ENCODE peak calls at places on chromosomes 16 and 17, in ten cellular contexts. One of them, this sample, is unnamed.
A peak's percentile ranks its signal among the peaks of the same experiment; 100 is the strongest.

GRCh38 chr17:36600477-36600876 is 906 bp upstream of the MRM1 start:
- DNase-seq in islet precursor cell: no peak
- DNase-seq in transverse colon: no peak
- DNase-seq in AG08396: no peak
- DNase-seq in tibial artery: no peak
- DNase-seq in cardiac muscle cell: no peak
- DNase-seq in iris pigment epithelial cell: no peak
- DNase-seq in NAMALWA: no peak
- DNase-seq in lung: no peak
- DNase-seq in GM04504: no peak
- DNase-seq in this sample: no peak

GRCh38 chr17:69424287-69425041 is 10.0 kb downstream of the MAP2K6 start:
- DNase-seq in lung: no peak
- DNase-seq in transverse colon: no peak
- DNase-seq in NAMALWA: no peak
- DNase-seq in AG08396: no peak
- DNase-seq in islet precursor cell: no peak
- DNase-seq in GM04504: no peak
- DNase-seq in cardiac muscle cell: no peak
- DNase-seq in iris pigment epithelial cell: no peak
- DNase-seq in tibial artery: no peak
- DNase-seq in this sample: no peak

GRCh38 chr16:22232277-22233049 is 26.4 kb downstream of the EEF2K start:
- DNase-seq in lung: peak; percentile 67
- DNase-seq in islet precursor cell: peak; percentile 69
- DNase-seq in tibial artery: no peak
- DNase-seq in NAMALWA: no peak
- DNase-seq in transverse colon: peak; percentile 94
- DNase-seq in cardiac muscle cell: no peak
- DNase-seq in iris pigment epithelial cell: peak; percentile 63
- DNase-seq in AG08396: no peak
- DNase-seq in GM04504: no peak
- DNase-seq in this sample: peak; percentile 95

GRCh38 chr16:58160855-58161254 is 31.7 kb upstream of the CFAP20 start:
- DNase-seq in lung: no peak
- DNase-seq in cardiac muscle cell: peak; percentile 86
- DNase-seq in transverse colon: no peak
- DNase-seq in iris pigment epithelial cell: peak; percentile 7
- DNase-seq in islet precursor cell: peak; percentile 63
- DNase-seq in tibial artery: no peak
- DNase-seq in AG08396: no peak
- DNase-seq in NAMALWA: no peak
- DNase-seq in GM04504: no peak
- DNase-seq in this sample: no peak

GRCh38 chr17:74745548-74746177 is 2.8 kb upstream of the NHERF1 start:
- DNase-seq in tibial artery: no peak
- DNase-seq in GM04504: no peak
- DNase-seq in AG08396: no peak
- DNase-seq in cardiac muscle cell: no peak
- DNase-seq in transverse colon: no peak
- DNase-seq in iris pigment epithelial cell: no peak
- DNase-seq in islet precursor cell: no peak
- DNase-seq in NAMALWA: no peak
- DNase-seq in lung: no peak
- DNase-seq in this sample: no peak

GRCh38 chr17:42577140-42577531 is 393 bp downstream of the PSMC3IP start:
- DNase-seq in lung: no peak
- DNase-seq in AG08396: no peak
- DNase-seq in transverse colon: no peak
- DNase-seq in GM04504: no peak
- DNase-seq in tibial artery: no peak
- DNase-seq in cardiac muscle cell: no peak
- DNase-seq in iris pigment epithelial cell: no peak
- DNase-seq in NAMALWA: peak; percentile 59
- DNase-seq in islet precursor cell: no peak
- DNase-seq in this sample: no peak

GRCh38 chr17:9115446-9116265 is 94.3 kb downstream of the NTN1 start:
- DNase-seq in iris pigment epithelial cell: peak; percentile 56
- DNase-seq in cardiac muscle cell: peak; percentile 33
- DNase-seq in GM04504: peak; percentile 20
- DNase-seq in tibial artery: peak; percentile 82
- DNase-seq in AG08396: peak; percentile 61
- DNase-seq in NAMALWA: no peak
- DNase-seq in transverse colon: peak; percentile 48
- DNase-seq in islet precursor cell: peak; percentile 95
- DNase-seq in lung: no peak
- DNase-seq in this sample: peak; percentile 49

GRCh38 chr17:71970312-71970711 is 150.5 kb upstream of the SOX9 start:
- DNase-seq in transverse colon: no peak
- DNase-seq in NAMALWA: no peak
- DNase-seq in iris pigment epithelial cell: peak; percentile 22
- DNase-seq in tibial artery: no peak
- DNase-seq in AG08396: no peak
- DNase-seq in GM04504: no peak
- DNase-seq in islet precursor cell: peak; percentile 77
- DNase-seq in lung: no peak
- DNase-seq in cardiac muscle cell: no peak
- DNase-seq in this sample: no peak

GRCh38 chr16:48393843-48394703 is 8.9 kb upstream of the SIAH1 start:
- DNase-seq in NAMALWA: no peak
- DNase-seq in lung: no peak
- DNase-seq in AG08396: peak; percentile 46
- DNase-seq in transverse colon: no peak
- DNase-seq in tibial artery: peak; percentile 74
- DNase-seq in iris pigment epithelial cell: peak; percentile 89
- DNase-seq in islet precursor cell: peak; percentile 56
- DNase-seq in cardiac muscle cell: no peak
- DNase-seq in GM04504: peak; percentile 52
- DNase-seq in this sample: no peak

GRCh38 chr17:31321481-31321880 is at the start of gene EVI2A:
- DNase-seq in GM04504: peak; percentile 48
- DNase-seq in transverse colon: peak; percentile 42
- DNase-seq in AG08396: peak; percentile 36
- DNase-seq in cardiac muscle cell: no peak
- DNase-seq in lung: no peak
- DNase-seq in iris pigment epithelial cell: peak; percentile 92
- DNase-seq in islet precursor cell: no peak
- DNase-seq in tibial artery: peak; percentile 50
- DNase-seq in NAMALWA: peak; percentile 91
- DNase-seq in this sample: peak; percentile 41

GRCh38 chr17:6366144-6366755 is 68.7 kb downstream of the AIPL1 start:
- DNase-seq in GM04504: peak; percentile 5
- DNase-seq in tibial artery: no peak
- DNase-seq in transverse colon: no peak
- DNase-seq in NAMALWA: no peak
- DNase-seq in AG08396: peak; percentile 18
- DNase-seq in iris pigment epithelial cell: peak; percentile 12
- DNase-seq in lung: no peak
- DNase-seq in islet precursor cell: peak; percentile 60
- DNase-seq in cardiac muscle cell: no peak
- DNase-seq in this sample: no peak

GRCh38 chr17:45156242-45156641 is 5.4 kb upstream of the HEXIM2 start:
- DNase-seq in islet precursor cell: no peak
- DNase-seq in GM04504: no peak
- DNase-seq in lung: no peak
- DNase-seq in tibial artery: no peak
- DNase-seq in cardiac muscle cell: no peak
- DNase-seq in AG08396: no peak
- DNase-seq in iris pigment epithelial cell: no peak
- DNase-seq in NAMALWA: no peak
- DNase-seq in transverse colon: no peak
- DNase-seq in this sample: no peak

GRCh38 chr16:4443986-4444385 is 18.3 kb downstream of the DNAJA3 start:
- DNase-seq in islet precursor cell: no peak
- DNase-seq in iris pigment epithelial cell: no peak
- DNase-seq in transverse colon: no peak
- DNase-seq in lung: no peak
- DNase-seq in GM04504: no peak
- DNase-seq in cardiac muscle cell: no peak
- DNase-seq in NAMALWA: no peak
- DNase-seq in tibial artery: no peak
- DNase-seq in AG08396: no peak
- DNase-seq in this sample: no peak

GRCh38 chr16:80948886-80949502 is 57.7 kb downstream of the CMC2 start:
- DNase-seq in cardiac muscle cell: peak; percentile 54
- DNase-seq in GM04504: no peak
- DNase-seq in iris pigment epithelial cell: peak; percentile 46
- DNase-seq in transverse colon: peak; percentile 28
- DNase-seq in tibial artery: peak; percentile 45
- DNase-seq in islet precursor cell: peak; percentile 72
- DNase-seq in AG08396: peak; percentile 47
- DNase-seq in lung: no peak
- DNase-seq in NAMALWA: peak; percentile 67
- DNase-seq in this sample: peak; percentile 51

This sample was measured in left colon.